ENCODE peak calls at places on chromosome 17, in five cellular contexts. V is activated CD4-positive, alpha-beta T cell treated with anti-CD3 and anti-CD28 coated beads, Interleukin-2, amount 50 U/mL, for 48 hours; D is endothelial cell; M is H9; H is cardiac muscle cell. N is an unnamed sample.

GRCh38 chr17:41065829-41066624 is at the start of gene KRTAP2-4:
- DNase-seq in M (no peak), D (no peak), V (no peak), H (no peak), N (peak)

GRCh38 chr17:79311373-79311772 is 236.7 kb downstream of the ENGASE start:
- DNase-seq in M (no peak), H (no peak), V (no peak), D (no peak), N (no peak)

GRCh38 chr17:42407289-42407836 is 15.7 kb downstream of the CAVIN1 start:
- DNase-seq in V (peak), H (peak), M (peak), D (peak), N (no peak)

GRCh38 chr17:21385281-21385845 is 9.2 kb downstream of the KCNJ12 start:
- DNase-seq in V (no peak), D (no peak), H (no peak), M (no peak), N (no peak)

GRCh38 chr17:80929449-80929848 is 62.2 kb upstream of the CHMP6 start:
- DNase-seq in H (no peak), V (no peak), D (no peak), M (no peak), N (no peak)

GRCh38 chr17:58335779-58336455 is 7.3 kb upstream of the TSPOAP1 start:
- DNase-seq in V (peak), M (no peak), H (no peak), D (no peak), N (no peak)

GRCh38 chr17:11564483-11565380 is 33.5 kb upstream of the DNAH9 start:
- DNase-seq in V (no peak), H (no peak), D (no peak), M (no peak), N (no peak)

GRCh38 chr17:50262001-50262794 is 12.1 kb upstream of the TMEM92 start:
- DNase-seq in H (no peak), D (no peak), V (no peak), M (peak), N (no peak)

GRCh38 chr17:27385626-27386025 is 70.6 kb upstream of the KSR1 start:
- DNase-seq in D (no peak), H (no peak), V (no peak), M (no peak), N (no peak)

GRCh38 chr17:12738624-12739023 is 50.7 kb upstream of the ARHGAP44 start:
- DNase-seq in M (no peak), V (no peak), H (no peak), D (no peak), N (no peak)

GRCh38 chr17:13416748-13417363 is 184.9 kb downstream of the HS3ST3A1 start:
- DNase-seq in D (no peak), H (no peak), V (no peak), M (no peak), N (no peak)

GRCh38 chr17:77602062-77602746 is 356.3 kb upstream of the TNRC6C start:
- DNase-seq in V (no peak), M (peak), D (no peak), H (peak), N (peak)

GRCh38 chr17:47235923-47236322 is 17.7 kb upstream of the ITGB3 start:
- DNase-seq in D (no peak), H (no peak), V (no peak), M (no peak), N (no peak)

GRCh38 chr17:69733171-69734014 is 318.9 kb downstream of the MAP2K6 start:
- DNase-seq in V (no peak), D (no peak), H (no peak), M (no peak), N (peak)

GRCh38 chr17:68238894-68239293 is 8.9 kb upstream of the AMZ2 start:
- DNase-seq in V (peak), M (no peak), H (no peak), D (no peak), N (no peak)

GRCh38 chr17:42402121-42402516 is 13.9 kb upstream of the STAT3 start:
- DNase-seq in M (no peak), V (no peak), D (no peak), H (no peak), N (no peak)

GRCh38 chr17:16415031-16415924 is at the start of gene TRPV2:
- DNase-seq in M (peak), D (no peak), V (peak), H (peak), N (no peak)

GRCh38 chr17:39224778-39225307 is 902 bp downstream of the STAC2 start:
- DNase-seq in V (no peak), H (no peak), D (no peak), M (no peak), N (no peak)

GRCh38 chr17:63696381-63696961 is 3.5 kb downstream of the LIMD2 start:
- DNase-seq in H (peak), M (peak), D (peak), V (peak), N (peak)

GRCh38 chr17:3678095-3678820 is 9.6 kb downstream of the EMC6 start:
- DNase-seq in H (no peak), D (no peak), M (peak), V (no peak), N (no peak)

GRCh38 chr17:14330492-14330920 is 29.6 kb downstream of the HS3ST3B1 start:
- DNase-seq in M (peak), D (no peak), V (no peak), H (no peak), N (peak)

GRCh38 chr17:40122944-40123810 is 1.4 kb downstream of the MSL1 start:
- DNase-seq in H (peak), V (peak), M (peak), D (peak), N (peak)

GRCh38 chr17:1384881-1385280 is 15.1 kb downstream of the YWHAE start:
- DNase-seq in D (no peak), H (no peak), V (no peak), M (no peak), N (no peak)

GRCh38 chr17:73924488-73925186 is 278.8 kb upstream of the RPL38 start:
- DNase-seq in V (no peak), M (no peak), H (no peak), D (no peak), N (no peak)

GRCh38 chr17:50893183-50893993 is 27.2 kb upstream of the TOB1 start:
- DNase-seq in D (no peak), V (no peak), M (no peak), H (no peak), N (no peak)

GRCh38 chr17:48547839-48548686 is 3.2 kb upstream of the HOXB2 start:
- DNase-seq in V (peak), M (no peak), D (no peak), H (no peak), N (no peak)

GRCh38 chr17:79201536-79202227 is 127.1 kb downstream of the ENGASE start:
- DNase-seq in V (no peak), M (no peak), H (no peak), D (no peak), N (peak)

GRCh38 chr17:50269477-50270429 is 4.5 kb upstream of the TMEM92 start:
- DNase-seq in M (peak), H (peak), D (peak), V (peak), N (peak)

GRCh38 chr17:28944862-28945741 is 6.2 kb downstream of the PHF12 start:
- DNase-seq in D (no peak), H (no peak), M (no peak), V (no peak), N (no peak)

GRCh38 chr17:81601525-81602120 is 35.3 kb downstream of the NPLOC4 start:
- DNase-seq in D (peak), V (peak), M (peak), H (peak), N (peak)

N was measured in AG08396.